ENCODE peak calls at places on chromosomes 16 and 17, in six cellular contexts. W is NCI-H2029, I is anterior cingulate cortex, M is myocyte, Y is fibroblast of lung, J is M059J. C is an unnamed sample.

GRCh38 chr17:21378553-21378952 is 2.4 kb downstream of the KCNJ12 start:
- DNase-seq in W (no peak), I (no peak), M (no peak), Y (no peak), J (no peak), C (no peak)

GRCh38 chr17:48594412-48595106 is 980 bp upstream of the HOXB5 start:
- DNase-seq in J (no peak), W (no peak), I (no peak), Y (no peak), M (no peak), C (no peak)

GRCh38 chr17:80795737-80796136 is 195.9 kb upstream of the CHMP6 start:
- DNase-seq in W (no peak), M (no peak), J (no peak), I (peak; percentile 26), Y (peak; percentile 19), C (no peak)

GRCh38 chr16:1057252-1057932 is 15.2 kb upstream of the SSTR5 start:
- DNase-seq in I (no peak), Y (no peak), W (no peak), M (no peak), J (no peak), C (peak; percentile 4)

GRCh38 chr16:30721606-30722005 is 22.6 kb downstream of the SRCAP start:
- DNase-seq in W (no peak), Y (peak; percentile 19), I (no peak), J (no peak), M (no peak), C (no peak)

GRCh38 chr17:33335491-33336173 is 42.5 kb upstream of the ASIC2 start:
- DNase-seq in W (no peak), Y (no peak), M (no peak), J (no peak), I (no peak), C (no peak)

GRCh38 chr17:59234631-59235030 is 14.3 kb downstream of the GDPD1 start:
- DNase-seq in Y (no peak), I (no peak), W (no peak), M (no peak), J (no peak), C (no peak)

GRCh38 chr16:4537376-4538066 is 1.1 kb downstream of the CDIP1 start:
- DNase-seq in I (no peak), M (no peak), W (no peak), Y (no peak), J (peak; percentile 16), C (no peak)

GRCh38 chr16:69003500-69003899 is 102.0 kb upstream of the HAS3 start:
- DNase-seq in M (no peak), Y (no peak), W (no peak), I (no peak), J (peak; percentile 38), C (no peak)

GRCh38 chr16:81601008-81601428 is 156.4 kb downstream of the CMIP start:
- DNase-seq in M (peak; percentile 86), I (no peak), Y (peak; percentile 72), W (no peak), J (peak; percentile 88), C (peak; percentile 81)

GRCh38 chr17:22310717-22311686 is 618.7 kb downstream of the KCNJ18 start:
- DNase-seq in I (no peak), Y (no peak), M (no peak), J (peak; percentile 15), W (no peak), C (no peak)

GRCh38 chr16:67263201-67263600 is 14.4 kb downstream of the SLC9A5 start:
- DNase-seq in Y (no peak), M (no peak), W (no peak), J (no peak), I (no peak), C (no peak)

GRCh38 chr17:1779571-1780074 is 17.8 kb downstream of the SERPINF1 start:
- DNase-seq in W (no peak), I (no peak), M (peak; percentile 95), Y (peak; percentile 94), J (peak; percentile 95), C (peak; percentile 98)

GRCh38 chr17:75693500-75694481 is 26.7 kb downstream of the SAP30BP start:
- DNase-seq in W (peak; percentile 55), I (peak; percentile 81), M (peak; percentile 100), Y (peak; percentile 94), J (peak; percentile 100), C (peak; percentile 45)

GRCh38 chr17:44547625-44548297 is 9.5 kb upstream of the FZD2 start:
- DNase-seq in Y (no peak), I (peak; percentile 18), W (no peak), M (peak; percentile 26), J (peak; percentile 50), C (no peak)

GRCh38 chr17:77027271-77027670 is 113.5 kb upstream of the SEC14L1 start:
- DNase-seq in J (no peak), I (no peak), Y (no peak), W (no peak), M (no peak), C (no peak)

GRCh38 chr17:72101526-72101925 is 19.3 kb upstream of the SOX9 start:
- DNase-seq in M (no peak), W (no peak), I (no peak), Y (no peak), J (no peak), C (no peak)

GRCh38 chr17:4843451-4843850 is 10.3 kb downstream of the MINK1 start:
- DNase-seq in Y (no peak), W (no peak), I (no peak), M (no peak), J (no peak), C (no peak)

GRCh38 chr16:75301804-75302203 is 50.4 kb upstream of the BCAR1 start:
- DNase-seq in I (no peak), M (no peak), J (no peak), Y (peak; percentile 35), W (no peak), C (peak; percentile 19)